ENCODE peak calls at places on chromosomes 6 and 20, in four cellular contexts. One of them, this sample, is unnamed.
A peak's percentile ranks its signal among the peaks of the same experiment; 100 is the strongest.

GRCh38 chr6:105949939-105950582 is 136.1 kb upstream of the PRDM1 start:
- DNase-seq in AG09309: no peak
- DNase-seq in psoas muscle: no peak
- DNase-seq in HCT116: no peak
- DNase-seq in this sample: no peak

GRCh38 chr6:152503541-152503940 is 133.6 kb downstream of the SYNE1 start:
- DNase-seq in AG09309: no peak
- DNase-seq in psoas muscle: no peak
- DNase-seq in HCT116: no peak
- DNase-seq in this sample: no peak

GRCh38 chr6:34982424-34982852 is 93.4 kb downstream of the ANKS1A start:
- DNase-seq in AG09309: no peak
- DNase-seq in psoas muscle: no peak
- DNase-seq in HCT116: no peak
- DNase-seq in this sample: no peak

GRCh38 chr6:145247677-145248419 is 487.5 kb downstream of the EPM2A start:
- DNase-seq in AG09309: peak; percentile 53
- DNase-seq in psoas muscle: no peak
- DNase-seq in HCT116: no peak
- DNase-seq in this sample: no peak

GRCh38 chr6:125781307-125781868 is 9.4 kb upstream of the NCOA7 start:
- DNase-seq in AG09309: no peak
- DNase-seq in psoas muscle: no peak
- DNase-seq in HCT116: no peak
- DNase-seq in this sample: no peak

GRCh38 chr6:143232849-143233248 is 172.2 kb downstream of the AIG1 start:
- DNase-seq in AG09309: no peak
- DNase-seq in psoas muscle: no peak
- DNase-seq in HCT116: peak; percentile 15
- DNase-seq in this sample: no peak

GRCh38 chr20:35506872-35507638 is 22.4 kb downstream of the C20orf173 start:
- DNase-seq in AG09309: no peak
- DNase-seq in psoas muscle: peak; percentile 22
- DNase-seq in HCT116: no peak
- DNase-seq in this sample: no peak

GRCh38 chr20:48603116-48603818 is 224.5 kb downstream of the PREX1 start:
- DNase-seq in AG09309: no peak
- DNase-seq in psoas muscle: peak; percentile 8
- DNase-seq in HCT116: no peak
- DNase-seq in this sample: no peak

GRCh38 chr6:153090241-153090930 is 40.7 kb downstream of the RGS17 start:
- DNase-seq in AG09309: peak; percentile 46
- DNase-seq in psoas muscle: no peak
- DNase-seq in HCT116: peak; percentile 13
- DNase-seq in this sample: no peak

GRCh38 chr20:63738687-63739128 is 868 bp upstream of the SLC2A4RG start:
- DNase-seq in AG09309: no peak
- DNase-seq in psoas muscle: peak; percentile 86
- DNase-seq in HCT116: no peak
- DNase-seq in this sample: no peak

GRCh38 chr6:108176281-108177089 is 10.7 kb downstream of the NR2E1 start:
- DNase-seq in AG09309: no peak
- DNase-seq in psoas muscle: no peak
- DNase-seq in HCT116: no peak
- DNase-seq in this sample: no peak

GRCh38 chr20:46551508-46552280 is 1.2 kb upstream of the OCSTAMP start:
- DNase-seq in AG09309: no peak
- DNase-seq in psoas muscle: no peak
- DNase-seq in HCT116: no peak
- DNase-seq in this sample: no peak

DNA sequence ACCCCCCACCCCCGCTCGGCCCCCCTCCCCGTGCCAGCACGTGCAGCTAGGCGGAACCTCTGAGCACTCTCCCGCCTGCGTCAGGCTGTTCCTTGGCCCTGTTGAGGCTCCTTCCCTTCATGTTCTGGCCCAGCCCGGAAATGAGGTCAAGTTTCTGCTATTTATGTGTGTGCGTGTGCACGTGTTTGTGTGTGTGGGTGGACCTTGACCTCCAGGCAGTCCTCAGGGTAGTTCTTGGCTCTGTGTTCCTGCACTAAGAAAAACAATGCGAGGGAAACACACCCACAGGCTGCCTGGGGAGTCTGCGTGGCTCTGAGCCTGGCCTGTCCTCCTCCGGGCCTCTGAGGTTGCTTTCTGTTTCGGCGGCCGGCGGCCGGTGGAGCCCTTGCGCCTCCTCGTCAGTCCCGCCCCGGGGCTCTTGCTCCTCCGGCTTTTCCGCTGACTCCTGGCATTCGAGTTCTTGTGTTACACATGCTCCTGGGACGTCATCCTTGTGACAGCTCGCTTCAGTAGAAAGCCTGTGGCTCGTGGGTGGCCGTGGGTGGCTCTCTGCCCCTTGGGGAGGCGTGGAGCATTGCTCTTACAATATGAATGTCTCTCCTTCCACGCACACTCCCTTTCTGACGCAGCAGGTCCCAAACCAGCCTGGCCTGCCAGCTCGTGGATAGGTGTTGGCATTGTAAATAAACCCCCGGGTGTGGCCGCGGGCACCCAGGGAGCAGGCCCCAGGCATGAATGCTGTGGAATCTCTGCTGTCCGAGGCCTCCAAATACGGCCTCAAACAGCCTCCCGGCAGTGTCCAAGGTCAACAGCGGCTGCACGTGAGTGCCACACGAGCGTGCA is 10.0 kb downstream of the SLCO4A1 start:
- DNase-seq in AG09309: peak; percentile 95
- DNase-seq in psoas muscle: peak; percentile 97
- DNase-seq in HCT116: peak; percentile 33
- DNase-seq in this sample: peak; percentile 96
- H3K4me3 ChIP-seq in AG09309: peak overlapping the region; percentile 12
- H3K4me3 ChIP-seq in psoas muscle: peak overlapping the region; percentile 52
- H3K4me3 ChIP-seq in HCT116: no peak overlapping the region
- H3K4me3 ChIP-seq in this sample: peak overlapping the region; percentile 54

GRCh38 chr6:70108230-70108629 is 194.7 kb downstream of the COL9A1 start:
- DNase-seq in AG09309: no peak
- DNase-seq in psoas muscle: no peak
- DNase-seq in HCT116: peak; percentile 10
- DNase-seq in this sample: no peak

GRCh38 chr6:70099732-70100131 is 203.2 kb downstream of the COL9A1 start:
- DNase-seq in AG09309: no peak
- DNase-seq in psoas muscle: no peak
- DNase-seq in HCT116: no peak
- DNase-seq in this sample: no peak

GRCh38 chr6:70103798-70104197 is 199.1 kb downstream of the COL9A1 start:
- DNase-seq in AG09309: no peak
- DNase-seq in psoas muscle: no peak
- DNase-seq in HCT116: peak; percentile 3
- DNase-seq in this sample: no peak
- TF ChIP-seq CTCF in AG09309: peak; percentile 43
- TF ChIP-seq CTCF in psoas muscle: peak; percentile 44
- TF ChIP-seq CTCF in HCT116: peak; percentile 83
- TF ChIP-seq CTCF in this sample: no peak

GRCh38 chr6:164106345-164106769 is 691.8 kb downstream of the QKI start:
- DNase-seq in AG09309: no peak
- DNase-seq in psoas muscle: peak; percentile 73
- DNase-seq in HCT116: no peak
- DNase-seq in this sample: no peak

GRCh38 chr6:164108092-164108491 is 693.6 kb downstream of the QKI start:
- DNase-seq in AG09309: no peak
- DNase-seq in psoas muscle: no peak
- DNase-seq in HCT116: no peak
- DNase-seq in this sample: no peak

GRCh38 chr6:164109770-164110140 is 695.2 kb downstream of the QKI start:
- DNase-seq in AG09309: no peak
- DNase-seq in psoas muscle: peak; percentile 85
- DNase-seq in HCT116: no peak
- DNase-seq in this sample: no peak

GRCh38 chr6:164107297-164107995 is 692.9 kb downstream of the QKI start:
- DNase-seq in AG09309: no peak
- DNase-seq in psoas muscle: peak; percentile 70
- DNase-seq in HCT116: no peak
- DNase-seq in this sample: no peak

DNA sequence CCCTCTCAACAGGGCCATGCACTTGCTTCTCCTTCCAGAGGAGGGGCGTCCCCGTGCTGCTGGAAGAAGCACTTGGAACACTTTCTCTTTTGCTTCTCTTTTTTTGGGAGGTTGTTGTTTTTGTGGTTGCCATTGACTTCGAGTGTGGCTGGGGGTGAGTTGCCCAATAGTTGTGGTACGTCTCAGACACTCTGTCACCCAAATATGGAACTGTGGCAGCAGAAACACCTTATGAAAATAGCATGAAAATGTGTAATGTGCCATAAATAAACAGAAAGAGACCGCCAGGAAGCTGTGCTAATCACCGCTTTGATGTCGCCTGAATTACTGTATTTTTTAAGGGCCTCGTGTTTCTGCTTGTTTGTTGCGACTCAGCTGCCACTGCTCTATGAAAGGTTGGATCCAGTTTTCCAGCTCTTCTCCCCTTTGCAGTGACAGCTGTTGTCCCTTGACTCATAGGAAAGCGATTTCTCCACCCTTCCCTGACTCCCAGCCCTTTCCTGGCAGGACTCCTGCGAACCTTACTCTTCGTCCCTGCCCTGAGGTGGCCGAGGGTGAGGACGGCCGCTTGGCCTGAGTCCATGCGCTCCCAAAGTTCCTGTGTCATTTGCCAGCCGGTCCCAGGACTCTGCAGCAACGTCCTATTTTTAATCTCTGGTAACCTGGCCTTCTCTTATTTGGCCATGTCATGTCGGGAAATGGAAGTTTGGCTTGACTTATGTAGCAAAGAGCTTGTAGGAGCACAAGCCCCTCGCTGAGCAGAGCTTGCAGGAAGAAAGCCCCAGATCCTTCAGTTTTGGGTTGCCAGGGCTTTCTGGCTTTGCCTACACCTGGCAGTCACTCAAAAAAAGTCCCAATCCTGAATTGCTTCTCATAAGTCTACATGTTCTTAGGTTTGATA is 694.6 kb downstream of the QKI start:
- DNase-seq in AG09309: no peak
- DNase-seq in psoas muscle: peak; percentile 98
- DNase-seq in HCT116: no peak
- DNase-seq in this sample: peak; percentile 81
- H3K4me3 ChIP-seq in AG09309: no peak overlapping the region
- H3K4me3 ChIP-seq in psoas muscle: peak overlapping the region; percentile 42
- H3K4me3 ChIP-seq in HCT116: no peak overlapping the region
- H3K4me3 ChIP-seq in this sample: peak overlapping the region; percentile 39

GRCh38 chr6:116298273-116298672 is 18.5 kb upstream of the TSPYL1 start:
- DNase-seq in AG09309: no peak
- DNase-seq in psoas muscle: no peak
- DNase-seq in HCT116: no peak
- DNase-seq in this sample: no peak
- TF ChIP-seq CTCF in AG09309: no peak
- TF ChIP-seq CTCF in psoas muscle: no peak
- TF ChIP-seq CTCF in HCT116: no peak
- TF ChIP-seq CTCF in this sample: no peak

DNA sequence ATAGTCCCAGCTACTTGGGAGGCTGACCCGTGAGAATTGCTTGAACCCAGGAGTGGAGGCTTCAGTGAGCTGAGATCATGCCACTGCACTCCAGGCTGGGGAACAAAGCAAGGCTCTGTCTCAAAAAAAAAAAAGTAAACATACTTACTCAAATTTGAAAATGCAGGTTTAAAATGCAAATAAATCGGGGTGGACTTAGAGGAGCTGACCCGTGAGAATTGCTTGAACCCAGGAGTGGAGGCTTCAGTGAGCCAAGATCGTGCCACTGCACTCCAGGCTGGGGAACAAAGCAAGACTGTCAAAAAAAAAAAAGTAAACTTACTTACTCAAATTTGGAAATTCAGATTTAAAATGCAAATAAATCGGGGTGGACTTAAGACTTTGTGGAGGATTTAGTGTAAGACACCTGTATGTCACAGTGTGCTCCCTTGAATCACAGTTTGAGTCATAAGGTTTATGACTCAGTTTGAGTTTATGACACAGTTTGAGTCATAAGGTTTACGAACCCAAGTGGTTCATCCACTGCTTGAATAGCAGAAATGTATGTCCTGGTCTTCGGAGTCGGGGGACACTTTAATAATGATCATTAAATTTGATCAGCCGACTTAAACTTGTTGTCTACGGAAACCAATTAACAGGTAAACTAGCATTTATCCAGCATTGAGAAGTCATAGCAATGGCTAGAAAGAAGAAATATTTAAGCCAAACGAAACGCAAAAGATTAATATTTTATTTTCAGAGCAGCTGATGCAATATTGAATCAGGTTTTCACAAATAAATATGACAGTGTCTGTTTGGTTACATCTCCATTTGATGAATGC is 6.8 kb upstream of the MRPS10 start:
- DNase-seq in AG09309: peak; percentile 66
- DNase-seq in psoas muscle: no peak
- DNase-seq in HCT116: peak; percentile 97
- DNase-seq in this sample: no peak
- H3K4me3 ChIP-seq in AG09309: no peak overlapping the region
- H3K4me3 ChIP-seq in psoas muscle: no peak overlapping the region
- H3K4me3 ChIP-seq in HCT116: peak overlapping the region; percentile 42
- H3K4me3 ChIP-seq in this sample: no peak overlapping the region

GRCh38 chr20:37903317-37904007 is 535 bp downstream of the VSTM2L start:
- DNase-seq in AG09309: no peak
- DNase-seq in psoas muscle: no peak
- DNase-seq in HCT116: no peak
- DNase-seq in this sample: no peak
- TF ChIP-seq CTCF in AG09309: peak; percentile 9
- TF ChIP-seq CTCF in psoas muscle: peak; percentile 17
- TF ChIP-seq CTCF in HCT116: peak; percentile 32
- TF ChIP-seq CTCF in this sample: no peak